ENCODE peak calls at places on chromosomes 7 and 10, in five cellular contexts. Q is tibial nerve, Z is H54, O is A549, F is stomach. D is an unnamed sample.

GRCh38 chr10:110275140-110275729 is 29.5 kb downstream of the SMNDC1 start:
- DNase-seq in Q (no peak), Z (no peak), O (no peak), F (no peak), D (no peak)

GRCh38 chr7:151459726-151460473 is 20.0 kb upstream of the CRYGN start:
- DNase-seq in Q (peak; percentile 80), Z (peak; percentile 77), O (peak; percentile 61), F (peak; percentile 73), D (peak; percentile 91)

GRCh38 chr10:121696854-121697253 is 98.6 kb upstream of the FGFR2 start:
- DNase-seq in Q (no peak), Z (no peak), O (peak; percentile 18), F (peak; percentile 36), D (no peak)

GRCh38 chr10:97540669-97541500 is 31.7 kb upstream of the ANKRD2 start:
- DNase-seq in Q (no peak), Z (no peak), O (no peak), F (no peak), D (no peak)

GRCh38 chr10:130409931-130410330 is 273.7 kb downstream of the GLRX3 start:
- DNase-seq in Q (no peak), Z (no peak), O (no peak), F (no peak), D (no peak)

GRCh38 chr10:129877773-129878371 is 86.2 kb downstream of the EBF3 start:
- DNase-seq in Q (no peak), Z (no peak), O (no peak), F (no peak), D (no peak)

GRCh38 chr10:29807407-29807806 is 172.6 kb upstream of the SVIL start:
- DNase-seq in Q (no peak), Z (peak; percentile 15), O (peak; percentile 47), F (no peak), D (no peak)

GRCh38 chr7:117728858-117729257 is 144.4 kb downstream of the CTTNBP2 start:
- DNase-seq in Q (no peak), Z (no peak), O (no peak), F (no peak), D (no peak)

GRCh38 chr10:80500572-80501380 is 36.9 kb upstream of the SH2D4B start:
- DNase-seq in Q (peak; percentile 76), Z (no peak), O (no peak), F (peak; percentile 25), D (peak; percentile 62)

GRCh38 chr7:76133839-76134238 is 67.9 kb upstream of the SRRM3 start:
- DNase-seq in Q (no peak), Z (no peak), O (no peak), F (no peak), D (no peak)

GRCh38 chr7:152865461-152865860 is 105.9 kb downstream of the ACTR3B start:
- DNase-seq in Q (no peak), Z (no peak), O (no peak), F (no peak), D (no peak)

GRCh38 chr10:95475827-95476481 is 85.2 kb downstream of the SORBS1 start:
- DNase-seq in Q (no peak), Z (no peak), O (no peak), F (peak; percentile 90), D (peak; percentile 42)

GRCh38 chr10:115657161-115657850 is 564.1 kb downstream of the ATRNL1 start:
- DNase-seq in Q (no peak), Z (no peak), O (no peak), F (no peak), D (no peak)

GRCh38 chr7:116327751-116328150 is 117.4 kb downstream of the TES start:
- DNase-seq in Q (no peak), Z (peak; percentile 35), O (no peak), F (no peak), D (no peak)

GRCh38 chr10:16867990-16868389 is 50.8 kb upstream of the RSU1 start:
- DNase-seq in Q (no peak), Z (no peak), O (no peak), F (no peak), D (no peak)

GRCh38 chr10:124446830-124447740 is 2.8 kb downstream of the NKX1-2 start:
- DNase-seq in Q (no peak), Z (no peak), O (no peak), F (no peak), D (no peak)

GRCh38 chr7:29987083-29987482 is 2.5 kb downstream of the SCRN1 start:
- DNase-seq in Q (no peak), Z (peak; percentile 45), O (peak; percentile 25), F (no peak), D (no peak)

GRCh38 chr7:98294798-98295382 is 13.4 kb downstream of the BRI3 start:
- DNase-seq in Q (no peak), Z (peak; percentile 78), O (peak; percentile 85), F (peak; percentile 78), D (peak; percentile 43)

DNA sequence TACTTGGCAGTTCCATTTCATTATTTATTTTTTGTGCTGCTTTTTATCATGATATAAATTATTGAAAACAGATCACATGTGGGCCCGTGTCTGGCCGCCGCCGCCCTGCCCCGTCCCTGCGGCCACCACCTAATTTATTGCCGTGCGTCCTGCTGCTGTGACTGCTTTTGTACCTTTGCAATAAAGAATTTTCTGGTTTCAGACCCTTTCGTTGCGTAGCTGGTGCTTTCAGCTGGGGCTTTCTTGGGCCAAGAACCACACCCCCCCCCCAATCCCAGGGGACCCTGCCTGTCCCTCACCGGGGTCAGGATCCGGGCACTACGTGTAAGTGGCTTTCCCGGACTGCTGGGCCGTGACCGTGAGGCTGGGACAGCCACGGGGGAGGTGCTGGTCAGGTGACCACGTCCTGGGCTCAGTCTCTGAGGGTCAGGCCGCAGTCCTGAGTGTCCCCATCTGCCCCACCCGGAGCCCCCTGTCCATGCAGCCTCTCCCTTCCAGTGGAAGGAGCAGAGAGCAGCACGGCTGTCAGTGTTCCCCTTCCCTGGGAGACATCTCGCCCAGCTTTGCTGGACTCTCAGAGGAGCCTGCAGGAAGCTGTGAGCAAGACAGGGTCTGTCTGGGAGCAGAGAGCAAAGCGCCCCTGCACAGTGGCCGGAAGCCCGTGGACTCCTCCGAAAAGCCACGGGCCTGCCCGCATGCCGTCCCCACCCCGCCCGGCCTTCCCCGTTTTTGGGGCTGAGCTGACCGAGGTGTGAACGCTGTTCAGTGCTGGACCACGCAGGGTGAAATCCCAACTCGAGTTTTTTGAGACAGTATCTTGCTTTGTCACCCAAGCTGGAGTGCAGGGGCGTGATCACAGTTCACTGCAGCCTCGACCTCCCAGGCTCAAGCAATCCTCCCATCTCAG is 12.6 kb downstream of the MAFK start:
- DNase-seq in Q (no peak), Z (no peak), O (no peak), F (no peak), D (no peak)
- TF ChIP-seq POLR2A in Q (no peak), Z (no peak), O (peak; percentile 27), F (no peak), D (no peak)

GRCh38 chr10:68075550-68076004 is 494 bp upstream of the HERC4 start:
- DNase-seq in Q (no peak), Z (no peak), O (no peak), F (no peak), D (no peak)

GRCh38 chr10:68074404-68074774 is 694 bp downstream of the HERC4 start:
- DNase-seq in Q (peak; percentile 20), Z (no peak), O (no peak), F (no peak), D (no peak)

GRCh38 chr10:68073631-68074403 is 1.3 kb downstream of the HERC4 start:
- DNase-seq in Q (no peak), Z (no peak), O (no peak), F (no peak), D (no peak)

GRCh38 chr10:68077026-68077425 is 1.9 kb upstream of the HERC4 start:
- DNase-seq in Q (no peak), Z (no peak), O (no peak), F (no peak), D (no peak)

GRCh38 chr10:68074775-68075549 is at the start of gene HERC4:
- DNase-seq in Q (peak; percentile 92), Z (peak; percentile 87), O (peak; percentile 87), F (peak; percentile 94), D (peak; percentile 94)
- TF ChIP-seq POLR2A in Q (peak; percentile 77), Z (peak; percentile 68), O (peak; percentile 57), F (peak; percentile 35), D (peak; percentile 88)

DNA sequence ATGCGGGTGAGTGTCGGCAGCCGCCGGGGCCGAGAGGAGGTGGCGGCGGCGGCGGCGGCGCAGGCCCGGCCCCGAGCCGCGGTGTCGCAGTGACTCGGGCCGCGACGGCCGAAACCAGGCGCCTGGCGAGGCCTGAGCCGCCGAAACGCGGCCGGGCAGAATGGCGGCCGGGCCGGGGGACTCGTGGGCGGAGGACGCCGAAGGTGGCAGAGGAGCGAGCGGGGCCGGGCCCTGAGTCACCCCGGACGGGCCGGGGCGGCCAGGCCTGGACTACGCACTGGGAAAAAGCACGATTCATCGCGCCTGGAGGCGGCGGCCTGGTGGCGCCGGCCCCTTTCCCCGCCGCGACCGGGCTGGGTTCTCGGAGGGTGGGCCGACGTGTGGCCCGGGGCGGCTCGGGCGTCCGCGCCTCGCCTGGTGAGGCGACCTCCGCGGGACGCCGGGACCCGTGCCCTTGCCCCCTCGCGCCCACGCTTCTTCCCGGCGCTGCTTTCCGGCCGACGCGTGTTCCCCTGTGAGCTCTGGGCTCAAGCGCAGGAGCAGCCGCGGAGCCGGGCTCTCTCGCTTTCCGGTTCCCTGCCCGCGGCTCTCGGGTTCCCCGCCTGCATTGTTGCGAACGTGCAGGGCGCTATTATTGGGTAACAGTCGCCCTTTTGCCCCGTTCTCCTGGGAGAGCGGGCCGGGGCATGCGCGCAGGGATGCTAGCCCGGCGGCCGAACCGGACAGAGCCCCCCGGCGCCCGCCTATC is 495 bp downstream of the CUL1 start:
- DNase-seq in Q (peak; percentile 33), Z (peak; percentile 44), O (peak; percentile 21), F (peak; percentile 57), D (peak; percentile 32)
- TF ChIP-seq POLR2A in Q (peak; percentile 32), Z (no peak), O (peak; percentile 11), F (no peak), D (no peak)

GRCh38 chr7:84722734-84723133 is 464.1 kb downstream of the SEMA3D start:
- DNase-seq in Q (no peak), Z (no peak), O (no peak), F (no peak), D (no peak)

GRCh38 chr7:84720456-84721097 is 466.3 kb downstream of the SEMA3D start:
- DNase-seq in Q (no peak), Z (no peak), O (no peak), F (no peak), D (no peak)

GRCh38 chr7:84722086-84722485 is 464.8 kb downstream of the SEMA3D start:
- DNase-seq in Q (no peak), Z (no peak), O (no peak), F (no peak), D (no peak)
- TF ChIP-seq POLR2A in Q (no peak), Z (no peak), O (no peak), F (no peak), D (no peak)

GRCh38 chr7:138001529-138002095 is at the start of gene CREB3L2:
- DNase-seq in Q (no peak), Z (no peak), O (peak; percentile 30), F (peak; percentile 67), D (peak; percentile 56)
- TF ChIP-seq POLR2A in Q (peak; percentile 93), Z (peak; percentile 17), O (peak; percentile 64), F (peak; percentile 22), D (peak; percentile 66)

D was measured in gastrocnemius medialis.